ENCODE peak calls at places on chromosome 18, in nine cellular contexts. W is C1 segment of cervical spinal cord; L is HT1080; C is NCI-H446; G is Jurkat, Clone E6-1; T is GM04503; Z is iPS-NIHi11; I is NCI-H1105; U is AG10803. Q is an unnamed sample.

GRCh38 chr18:12883003-12883683 is 894 bp downstream of the PTPN2 start:
- DNase-seq in W (no peak), L (no peak), C (no peak), G (no peak), T (no peak), Z (peak), I (no peak), U (no peak), Q (peak)

GRCh38 chr18:57833441-57834101 is 30.5 kb upstream of the ATP8B1 start:
- DNase-seq in W (no peak), L (peak), C (no peak), G (peak), T (no peak), Z (no peak), I (no peak), U (peak), Q (no peak)

GRCh38 chr18:62616331-62616805 is 93.5 kb downstream of the ZCCHC2 start:
- DNase-seq in W (no peak), L (no peak), C (no peak), G (no peak), T (peak), Z (no peak), I (no peak), U (peak), Q (no peak)

GRCh38 chr18:33583901-33584300 is 5.9 kb downstream of the ASXL3 start:
- DNase-seq in W (no peak), L (no peak), C (no peak), G (no peak), T (no peak), Z (no peak), I (no peak), U (no peak), Q (no peak)

GRCh38 chr18:79422022-79422782 is 26.5 kb downstream of the NFATC1 start:
- DNase-seq in W (no peak), L (peak), C (no peak), G (no peak), T (no peak), Z (no peak), I (no peak), U (peak), Q (no peak)

GRCh38 chr18:56314396-56314795 is 324.0 kb downstream of the TXNL1 start:
- DNase-seq in W (no peak), L (peak), C (peak), G (no peak), T (no peak), Z (no peak), I (no peak), U (peak), Q (peak)

GRCh38 chr18:75244336-75244735 is 33.7 kb downstream of the TSHZ1 start:
- DNase-seq in W (no peak), L (no peak), C (no peak), G (no peak), T (no peak), Z (peak), I (no peak), U (no peak), Q (peak)

GRCh38 chr18:70289351-70290330 is 796 bp downstream of the SOCS6 start:
- DNase-seq in W (no peak), L (peak), C (peak), G (no peak), T (no peak), Z (peak), I (no peak), U (peak), Q (peak)

GRCh38 chr18:2992995-2993877 is 19.7 kb downstream of the LPIN2 start:
- DNase-seq in W (no peak), L (no peak), C (no peak), G (no peak), T (no peak), Z (no peak), I (no peak), U (no peak), Q (no peak)

GRCh38 chr18:7317804-7318231 is 86.9 kb downstream of the LRRC30 start:
- DNase-seq in W (no peak), L (peak), C (no peak), G (no peak), T (no peak), Z (no peak), I (no peak), U (no peak), Q (no peak)

GRCh38 chr18:44197837-44198236 is 482.9 kb upstream of the SETBP1 start:
- DNase-seq in W (no peak), L (no peak), C (no peak), G (no peak), T (no peak), Z (no peak), I (no peak), U (no peak), Q (no peak)

GRCh38 chr18:37254256-37254880 is 311.2 kb downstream of the CELF4 start:
- DNase-seq in W (no peak), L (no peak), C (no peak), G (no peak), T (no peak), Z (peak), I (peak), U (no peak), Q (peak)

GRCh38 chr18:46169464-46169941 is 65.3 kb downstream of the HAUS1 start:
- DNase-seq in W (no peak), L (peak), C (no peak), G (no peak), T (no peak), Z (no peak), I (no peak), U (peak), Q (no peak)

GRCh38 chr18:59649575-59649974 is 47.6 kb downstream of the CCBE1 start:
- DNase-seq in W (no peak), L (no peak), C (no peak), G (no peak), T (no peak), Z (no peak), I (no peak), U (no peak), Q (no peak)

GRCh38 chr18:11808001-11808855 is 43.0 kb upstream of the CHMP1B start:
- DNase-seq in W (no peak), L (peak), C (no peak), G (no peak), T (peak), Z (peak), I (no peak), U (peak), Q (no peak)

GRCh38 chr18:79275461-79275860 is 120.3 kb upstream of the NFATC1 start:
- DNase-seq in W (no peak), L (no peak), C (no peak), G (no peak), T (no peak), Z (no peak), I (no peak), U (no peak), Q (no peak)

GRCh38 chr18:26546875-26547301 is 1.5 kb downstream of the KCTD1 start:
- DNase-seq in W (no peak), L (no peak), C (no peak), G (no peak), T (no peak), Z (no peak), I (no peak), U (no peak), Q (no peak)

GRCh38 chr18:33116376-33116775 is 324.1 kb downstream of the CCDC178 start:
- DNase-seq in W (no peak), L (peak), C (no peak), G (peak), T (no peak), Z (no peak), I (peak), U (no peak), Q (no peak)

GRCh38 chr18:7325126-7325430 is 94.2 kb downstream of the LRRC30 start:
- DNase-seq in W (no peak), L (peak), C (no peak), G (no peak), T (no peak), Z (no peak), I (no peak), U (no peak), Q (no peak)

GRCh38 chr18:8962906-8963635 is 139.4 kb upstream of the NDUFV2 start:
- DNase-seq in W (no peak), L (no peak), C (no peak), G (no peak), T (no peak), Z (no peak), I (no peak), U (no peak), Q (no peak)

GRCh38 chr18:46809145-46809544 is 52.3 kb upstream of the ST8SIA5 start:
- DNase-seq in W (no peak), L (no peak), C (no peak), G (no peak), T (no peak), Z (no peak), I (peak), U (no peak), Q (no peak)

GRCh38 chr18:3623769-3624545 is 174.0 kb downstream of the TGIF1 start:
- DNase-seq in W (no peak), L (peak), C (no peak), G (no peak), T (peak), Z (peak), I (no peak), U (peak), Q (no peak)

GRCh38 chr18:31099490-31100230 is 2.6 kb downstream of the DSC2 start:
- DNase-seq in W (no peak), L (no peak), C (no peak), G (no peak), T (no peak), Z (no peak), I (no peak), U (no peak), Q (no peak)

GRCh38 chr18:78754311-78755043 is 225.1 kb upstream of the SALL3 start:
- DNase-seq in W (no peak), L (no peak), C (no peak), G (no peak), T (no peak), Z (no peak), I (no peak), U (no peak), Q (no peak)

GRCh38 chr18:9705183-9705864 is 2.8 kb upstream of the RAB31 start:
- DNase-seq in W (no peak), L (no peak), C (no peak), G (no peak), T (no peak), Z (no peak), I (no peak), U (peak), Q (no peak)

GRCh38 chr18:55485666-55486065 is 102.3 kb downstream of the TCF4 start:
- DNase-seq in W (no peak), L (no peak), C (no peak), G (no peak), T (no peak), Z (no peak), I (no peak), U (peak), Q (no peak)

GRCh38 chr18:23723121-23723520 is 33.9 kb downstream of the LAMA3 start:
- DNase-seq in W (no peak), L (no peak), C (no peak), G (no peak), T (peak), Z (no peak), I (no peak), U (peak), Q (no peak)

GRCh38 chr18:24426073-24426397 is 435 bp upstream of the IMPACT start:
- DNase-seq in W (no peak), L (no peak), C (no peak), G (no peak), T (no peak), Z (no peak), I (no peak), U (no peak), Q (no peak)

GRCh38 chr18:48769006-48769646 is 181.6 kb downstream of the SMAD7 start:
- DNase-seq in W (no peak), L (no peak), C (no peak), G (no peak), T (no peak), Z (no peak), I (no peak), U (no peak), Q (peak)

Q was measured in cerebellum.